ENCODE peak calls at places on chromosomes 11 and 22, in eight cellular contexts. F, G, U, P, O, E, N and B are unnamed samples.

GRCh38 chr22:19743626-19744025 is 17.0 kb upstream of the TBX1 start:
- DNase-seq in F (no peak), G (no peak), U (no peak), P (no peak), O (no peak), E (no peak), N (no peak), B (no peak)

GRCh38 chr22:50121202-50121740 is 31.5 kb downstream of the MOV10L1 start:
- DNase-seq in F (no peak), G (no peak), U (no peak), P (no peak), O (no peak), E (no peak), N (no peak), B (no peak)

GRCh38 chr11:77559686-77560425 is 29.9 kb upstream of the AQP11 start:
- DNase-seq in F (no peak), G (no peak), U (peak; percentile 75), P (no peak), O (no peak), E (peak; percentile 86), N (no peak), B (peak; percentile 56)

GRCh38 chr11:115503083-115503885 is 931 bp downstream of the CADM1 start:
- DNase-seq in F (peak; percentile 55), G (peak; percentile 41), U (no peak), P (peak; percentile 71), O (peak; percentile 77), E (peak; percentile 58), N (no peak), B (no peak)

GRCh38 chr11:71364176-71364671 is 84.0 kb downstream of the DHCR7 start:
- DNase-seq in F (no peak), G (no peak), U (no peak), P (peak; percentile 56), O (peak; percentile 68), E (no peak), N (no peak), B (no peak)

GRCh38 chr11:65419460-65419772 is 3.2 kb upstream of the NEAT1 start:
- DNase-seq in F (no peak), G (no peak), U (no peak), P (no peak), O (no peak), E (no peak), N (no peak), B (no peak)

GRCh38 chr11:12005476-12005875 is 3.0 kb downstream of the DKK3 start:
- DNase-seq in F (no peak), G (no peak), U (no peak), P (no peak), O (no peak), E (peak; percentile 63), N (no peak), B (no peak)

GRCh38 chr22:22836635-22837034 is 51.0 kb upstream of the IGLL5 start:
- DNase-seq in F (no peak), G (no peak), U (no peak), P (no peak), O (no peak), E (peak; percentile 10), N (no peak), B (no peak)

GRCh38 chr11:99693941-99694492 is 673.3 kb downstream of the CNTN5 start:
- DNase-seq in F (no peak), G (no peak), U (peak; percentile 60), P (no peak), O (no peak), E (peak; percentile 18), N (no peak), B (peak; percentile 21)

GRCh38 chr11:68204402-68204801 is 8.7 kb downstream of the KMT5B start:
- DNase-seq in F (no peak), G (no peak), U (no peak), P (no peak), O (no peak), E (no peak), N (no peak), B (no peak)

GRCh38 chr22:23709107-23709506 is 18.3 kb downstream of the RGL4 start:
- DNase-seq in F (no peak), G (no peak), U (no peak), P (no peak), O (no peak), E (no peak), N (no peak), B (no peak)

GRCh38 chr22:26066534-26066933 is 102.7 kb upstream of the SEZ6L start:
- DNase-seq in F (no peak), G (no peak), U (no peak), P (peak; percentile 63), O (peak; percentile 40), E (no peak), N (no peak), B (no peak)

GRCh38 chr11:101255036-101255435 is 125.4 kb upstream of the PGR start:
- DNase-seq in F (no peak), G (no peak), U (no peak), P (no peak), O (no peak), E (no peak), N (no peak), B (no peak)

GRCh38 chr22:47630741-47631534 is 868.5 kb downstream of the TBC1D22A start:
- DNase-seq in F (no peak), G (no peak), U (no peak), P (no peak), O (no peak), E (no peak), N (no peak), B (no peak)